ENCODE peak calls at places on chromosome 2, in four cellular contexts. O is K562, F is GM12891, U is HepG2. E is an unnamed sample.

GRCh38 chr2:237281900-237282306 is 132.1 kb downstream of the COL6A3 start:
- DNase-seq in O (no peak), F (no peak), U (no peak), E (no peak)

GRCh38 chr2:173935305-173935704 is 29.9 kb downstream of the SP3 start:
- DNase-seq in O (no peak), F (no peak), U (no peak), E (no peak)

GRCh38 chr2:39991298-39991697 is 212.2 kb upstream of the THUMPD2 start:
- DNase-seq in O (no peak), F (no peak), U (no peak), E (no peak)

GRCh38 chr2:98348066-98348561 is 1.9 kb downstream of the CNGA3 start:
- DNase-seq in O (no peak), F (no peak), U (no peak), E (no peak)

GRCh38 chr2:190121971-190122370 is 59.4 kb upstream of the MSTN start:
- DNase-seq in O (no peak), F (peak), U (peak), E (no peak)

GRCh38 chr2:240425697-240426096 is 9.8 kb upstream of the GPC1 start:
- DNase-seq in O (no peak), F (no peak), U (no peak), E (no peak)

GRCh38 chr2:172993924-172994717 is 81.5 kb upstream of the MAP3K20 start:
- DNase-seq in O (no peak), F (no peak), U (peak), E (no peak)

GRCh38 chr2:207226243-207226642 is 60.5 kb upstream of the KLF7 start:
- DNase-seq in O (no peak), F (no peak), U (no peak), E (no peak)

GRCh38 chr2:232891621-232892071 is 21.6 kb downstream of the SNORC start:
- DNase-seq in O (no peak), F (no peak), U (no peak), E (peak)

GRCh38 chr2:38145226-38145625 is 69.3 kb upstream of the CYP1B1 start:
- DNase-seq in O (no peak), F (no peak), U (no peak), E (no peak)

GRCh38 chr2:128485761-128486639 is 167.3 kb upstream of the HS6ST1 start:
- DNase-seq in O (no peak), F (no peak), U (no peak), E (no peak)

DNA sequence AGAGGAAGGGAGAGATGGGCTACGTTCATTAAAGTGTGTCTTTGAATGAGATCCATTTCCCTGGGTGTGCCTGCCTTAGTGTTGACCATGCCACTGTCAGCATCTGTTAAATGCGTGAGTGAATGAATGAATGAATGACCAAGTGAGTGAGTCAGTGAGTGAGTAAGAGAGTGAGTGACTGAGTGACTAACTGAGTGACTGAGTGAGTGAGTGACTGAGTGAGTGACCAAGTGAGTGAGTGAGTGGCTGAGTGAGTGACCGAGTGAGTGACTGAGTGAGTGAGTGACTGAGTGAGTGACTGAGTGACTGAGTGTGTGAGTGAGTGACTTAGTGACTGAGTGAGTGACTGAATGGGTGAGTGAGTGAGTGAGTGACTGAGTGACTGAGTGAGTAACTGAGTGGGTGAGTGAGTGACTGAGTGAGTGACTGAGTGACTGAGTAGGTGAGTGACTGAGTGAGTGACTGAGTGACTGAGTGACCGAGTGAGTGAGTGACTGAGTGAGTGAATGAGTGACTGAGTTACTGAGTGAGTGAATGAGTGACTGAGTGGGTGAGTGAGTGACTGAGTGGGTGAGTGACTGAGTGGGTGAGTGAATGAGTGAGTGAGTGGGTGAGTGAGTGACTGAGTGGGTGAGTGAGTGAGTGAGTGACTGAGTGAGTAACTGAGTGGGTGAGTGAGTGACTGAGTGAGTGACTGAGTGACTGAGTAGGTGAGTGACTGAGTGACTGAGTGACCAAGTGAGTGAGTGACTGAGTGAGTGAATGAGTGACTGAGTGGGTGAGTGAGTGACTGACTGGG is 11.2 kb downstream of the MAL start:
- DNase-seq in O (no peak), F (no peak), U (no peak), E (no peak)
- TF ChIP-seq TAF1 in O (no peak), F (no peak), U (no peak), E (no peak)

GRCh38 chr2:108316881-108317258 is 28.2 kb downstream of the SULT1C2 start:
- DNase-seq in O (no peak), F (no peak), U (no peak), E (no peak)

GRCh38 chr2:108320326-108320932 is 31.7 kb downstream of the SULT1C2 start:
- DNase-seq in O (no peak), F (no peak), U (no peak), E (no peak)

GRCh38 chr2:108316194-108316880 is 27.6 kb downstream of the SULT1C2 start:
- DNase-seq in O (no peak), F (no peak), U (no peak), E (no peak)

GRCh38 chr2:108314586-108315296 is 26.0 kb downstream of the SULT1C2 start:
- DNase-seq in O (no peak), F (no peak), U (no peak), E (no peak)

DNA sequence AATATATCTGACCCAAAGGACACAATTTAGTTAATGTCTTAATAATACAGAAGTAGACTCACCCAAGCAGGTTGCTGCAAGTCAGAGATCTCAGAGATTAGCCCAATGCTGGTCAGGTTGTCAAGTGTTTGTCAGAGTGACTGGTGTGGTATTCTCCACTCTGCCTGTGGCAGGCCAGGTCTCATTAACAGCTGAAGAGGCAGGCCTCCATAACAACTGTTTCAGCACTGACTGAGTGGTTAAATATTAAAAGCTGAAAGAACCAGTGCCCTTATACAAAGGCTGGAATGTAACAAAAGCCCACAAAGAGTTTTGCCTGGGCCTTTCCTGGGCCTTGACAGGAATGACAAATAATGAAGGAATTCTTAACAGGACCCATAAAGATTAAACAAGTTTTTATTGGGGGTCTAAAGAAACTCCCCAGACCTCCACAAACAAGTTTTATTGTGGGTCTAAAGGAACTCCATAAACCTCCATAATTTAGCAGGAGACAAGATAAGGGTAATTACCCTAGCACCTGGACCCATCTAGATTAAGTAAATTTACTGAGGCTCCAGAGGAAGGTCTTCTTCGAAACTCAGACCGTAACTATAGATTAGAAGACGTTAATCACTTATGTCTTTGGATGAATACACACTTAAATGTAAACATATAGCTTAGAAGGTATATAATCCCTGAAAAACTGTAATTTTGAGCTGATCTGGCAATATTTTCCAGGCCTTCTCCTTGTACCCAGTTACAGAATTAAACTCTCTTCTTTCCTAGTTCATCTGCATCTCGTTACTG is 26.9 kb downstream of the SULT1C2 start:
- DNase-seq in O (no peak), F (no peak), U (peak), E (no peak)
- TF ChIP-seq POLR2A in O (no peak), F (no peak), U (no peak), E (no peak)

GRCh38 chr2:18845854-18846253 is 256.5 kb upstream of the NT5C1B start:
- DNase-seq in O (no peak), F (no peak), U (no peak), E (no peak)

GRCh38 chr2:18842836-18843235 is 253.5 kb upstream of the NT5C1B start:
- DNase-seq in O (no peak), F (no peak), U (peak), E (no peak)

GRCh38 chr2:18849841-18850578 is 260.6 kb upstream of the NT5C1B start:
- DNase-seq in O (no peak), F (no peak), U (no peak), E (no peak)

DNA sequence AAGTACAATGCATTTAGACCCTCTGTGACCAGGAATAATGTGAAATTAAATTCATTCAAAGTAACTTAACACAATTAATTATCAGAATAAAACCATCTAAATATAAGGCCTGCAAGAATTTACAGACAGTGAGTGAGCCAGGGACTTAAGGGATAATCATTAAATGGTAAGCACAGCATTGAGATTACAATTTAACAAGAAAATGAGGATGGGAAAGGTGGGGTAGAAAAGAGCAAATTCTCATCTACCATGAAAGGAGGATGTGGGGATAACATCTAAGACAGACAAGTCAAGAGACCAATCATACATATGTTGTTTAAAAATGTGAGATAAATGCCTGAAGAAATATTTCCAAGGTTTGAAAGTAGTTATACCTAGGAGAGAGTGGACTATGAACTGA is 259.3 kb upstream of the NT5C1B start:
- DNase-seq in O (no peak), F (no peak), U (no peak), E (no peak)
- TF ChIP-seq TAF1 in O (no peak), F (no peak), U (no peak), E (no peak)

GRCh38 chr2:111111101-111111755 is 9.5 kb upstream of the BCL2L11 start:
- DNase-seq in O (no peak), F (no peak), U (no peak), E (no peak)

GRCh38 chr2:111101592-111101991 is 19.1 kb upstream of the BCL2L11 start:
- DNase-seq in O (no peak), F (no peak), U (no peak), E (no peak)

GRCh38 chr2:111108745-111109271 is 11.9 kb upstream of the BCL2L11 start:
- DNase-seq in O (no peak), F (no peak), U (no peak), E (no peak)

GRCh38 chr2:111102216-111102615 is 18.5 kb upstream of the BCL2L11 start:
- DNase-seq in O (no peak), F (no peak), U (no peak), E (no peak)

DNA sequence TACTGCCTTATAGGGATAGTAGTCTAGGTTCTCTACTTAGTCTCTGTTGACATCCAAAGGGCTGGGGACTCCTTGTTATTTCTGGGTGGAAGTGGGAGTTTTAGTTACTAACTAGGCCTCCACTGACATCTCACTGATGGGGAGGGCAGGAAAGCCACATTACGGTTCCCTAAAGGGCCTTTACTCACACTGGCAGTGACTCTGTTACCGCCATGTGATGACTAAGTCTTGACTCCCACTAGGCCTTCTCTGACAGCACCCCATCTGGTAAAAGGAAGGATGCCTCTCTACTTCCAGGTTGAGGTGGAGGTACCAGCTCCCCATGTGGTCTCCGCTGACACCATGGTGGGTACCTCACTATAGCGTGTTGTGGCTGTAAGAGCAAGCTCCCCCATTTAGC is 14.0 kb upstream of the BCL2L11 start:
- DNase-seq in O (no peak), F (no peak), U (no peak), E (no peak)
- TF ChIP-seq POLR2A in O (no peak), F (no peak), U (no peak), E (no peak)

DNA sequence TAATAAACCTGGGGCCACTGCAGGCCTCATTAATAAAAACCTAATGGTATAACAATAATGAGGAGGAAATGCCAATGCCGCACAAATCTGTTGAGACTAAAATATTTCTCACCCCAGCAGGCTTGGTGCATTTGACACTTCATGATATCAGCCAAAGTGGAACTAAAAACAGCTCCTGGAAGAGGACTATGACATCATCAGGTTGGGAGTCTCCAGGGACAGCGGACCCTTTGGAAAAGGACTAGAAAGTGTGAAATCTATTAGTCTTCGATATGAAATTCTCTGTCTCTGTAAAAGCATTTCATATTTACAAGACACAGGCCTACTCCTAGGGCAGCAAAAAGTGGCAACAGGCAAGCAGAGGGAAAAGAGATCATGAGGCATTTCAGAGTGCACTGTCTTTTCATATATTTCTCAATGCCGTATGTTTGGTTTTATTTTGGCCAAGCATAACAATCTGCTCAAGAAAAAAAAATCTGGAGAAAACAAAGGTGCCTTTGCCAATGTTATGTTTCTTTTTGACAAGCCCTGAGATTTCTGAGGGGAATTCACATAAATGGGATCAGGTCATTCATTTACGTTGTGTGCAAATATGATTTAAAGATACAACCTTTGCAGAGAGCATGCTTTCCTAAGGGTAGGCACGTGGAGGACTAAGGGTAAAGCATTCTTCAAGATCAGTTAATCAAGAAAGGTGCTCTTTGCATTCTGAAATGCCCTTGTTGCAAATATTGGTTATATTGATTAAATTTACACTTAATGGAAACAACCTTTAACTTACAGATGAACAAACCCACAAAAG is 580.9 kb upstream of the TMEFF2 start:
- DNase-seq in O (no peak), F (no peak), U (no peak), E (no peak)
- TF ChIP-seq TAF1 in O (no peak), F (no peak), U (no peak), E (no peak)

DNA sequence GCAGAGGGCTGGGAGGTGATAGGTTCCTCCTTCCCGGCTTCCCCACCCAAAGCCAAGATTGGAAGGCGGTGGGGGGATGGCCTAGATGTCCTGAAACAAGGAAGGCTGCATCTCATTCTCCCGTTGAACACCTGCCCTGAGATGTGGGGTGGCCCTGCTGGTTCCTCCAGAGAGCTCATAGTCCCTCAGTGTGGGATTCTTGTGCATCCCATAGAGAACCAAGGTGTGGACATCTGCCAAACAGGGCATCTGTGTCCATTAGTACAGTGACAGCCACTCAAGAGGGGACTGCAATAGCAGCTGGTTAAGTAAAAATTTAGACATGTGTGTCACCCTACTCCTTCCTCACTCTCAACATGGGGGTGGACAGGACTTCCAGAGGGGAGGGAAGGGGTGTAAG is 80.3 kb downstream of the TEX51 start:
- DNase-seq in O (no peak), F (no peak), U (no peak), E (no peak)
- TF ChIP-seq POLR2A in O (no peak), F (no peak), U (no peak), E (no peak)